ENCODE peak calls at places on chromosomes 1 and 21, in five cellular contexts. A, T, E, G and D are unnamed samples.

GRCh38 chr1:217191441-217191840 is 439.4 kb downstream of the GPATCH2 start:
- DNase-seq in T (no peak), G (no peak), E (peak), A (no peak), D (no peak)

GRCh38 chr1:176479920-176480319 is 16.9 kb downstream of the PAPPA2 start:
- DNase-seq in G (no peak), T (no peak), E (no peak), A (no peak), D (no peak)

GRCh38 chr1:228402638-228403025 is 4.0 kb downstream of the TRIM11 start:
- DNase-seq in G (no peak), E (no peak), T (no peak), A (no peak), D (no peak)

GRCh38 chr1:85581802-85582686 is 1.5 kb downstream of the CCN1 start:
- DNase-seq in T (no peak), A (peak), E (peak), G (no peak), D (no peak)

GRCh38 chr1:155086182-155086741 is 7.6 kb downstream of the EFNA3 start:
- DNase-seq in A (no peak), G (no peak), E (no peak), T (no peak), D (peak)

GRCh38 chr1:59366352-59366751 is 69.5 kb downstream of the FGGY start:
- DNase-seq in E (peak), T (no peak), G (no peak), A (no peak), D (no peak)

GRCh38 chr1:167904641-167905040 is 9.3 kb downstream of the ADCY10 start:
- DNase-seq in A (no peak), G (no peak), T (no peak), E (peak), D (no peak)

GRCh38 chr1:161267332-161267731 is 8.8 kb downstream of the PCP4L1 start:
- DNase-seq in G (no peak), E (no peak), A (no peak), T (no peak), D (no peak)

GRCh38 chr1:180912211-180912800 is 391 bp upstream of the KIAA1614 start:
- DNase-seq in E (peak), G (no peak), A (no peak), T (no peak), D (no peak)

GRCh38 chr1:209587778-209588177 is 4.3 kb downstream of the CAMK1G start:
- DNase-seq in A (no peak), T (no peak), E (no peak), G (no peak), D (no peak)

GRCh38 chr1:118360817-118361216 is 175.8 kb upstream of the SPAG17 start:
- DNase-seq in A (no peak), E (no peak), T (no peak), G (no peak), D (no peak)

GRCh38 chr1:201108614-201109013 is 3.6 kb downstream of the CACNA1S start:
- DNase-seq in E (no peak), T (no peak), G (no peak), A (no peak), D (no peak)

GRCh38 chr1:84758968-84759491 is 68.8 kb upstream of the SSX2IP start:
- DNase-seq in A (no peak), E (no peak), T (no peak), G (no peak), D (no peak)

GRCh38 chr1:21319447-21320407 is 29.5 kb upstream of the ECE1 start:
- DNase-seq in G (no peak), T (no peak), E (no peak), A (no peak), D (no peak)

GRCh38 chr21:39927304-39927886 is 60.2 kb downstream of the PCP4 start:
- DNase-seq in E (no peak), A (no peak), T (no peak), G (no peak), D (no peak)

GRCh38 chr1:93659805-93660479 is 21.7 kb downstream of the BCAR3 start:
- DNase-seq in G (no peak), T (no peak), A (no peak), E (no peak), D (no peak)

GRCh38 chr1:19809044-19809750 is 5.9 kb downstream of the RNF186 start:
- DNase-seq in A (no peak), E (no peak), T (no peak), G (no peak), D (no peak)

GRCh38 chr1:229370601-229371021 is 27.8 kb upstream of the CCSAP start:
- DNase-seq in G (no peak), A (no peak), T (no peak), E (no peak), D (no peak)

GRCh38 chr1:54564312-54565112 is 16.5 kb downstream of the ACOT11 start:
- DNase-seq in G (no peak), E (no peak), A (no peak), T (no peak), D (no peak)

GRCh38 chr1:78237364-78237916 is 191.7 kb downstream of the GIPC2 start:
- DNase-seq in G (no peak), T (no peak), E (no peak), A (no peak), D (no peak)

GRCh38 chr1:56584910-56585528 is 5.7 kb upstream of the PLPP3 start:
- DNase-seq in A (peak), T (no peak), E (no peak), G (no peak), D (no peak)

GRCh38 chr1:24896176-24896575 is 33.9 kb downstream of the RUNX3 start:
- DNase-seq in G (no peak), A (no peak), T (no peak), E (no peak), D (no peak)

GRCh38 chr1:29122662-29122986 is 1.1 kb downstream of the TMEM200B start:
- DNase-seq in T (peak), G (no peak), E (peak), A (peak), D (peak)

GRCh38 chr1:185156321-185156853 is 366 bp downstream of the TRMT1L start:
- DNase-seq in G (no peak), E (no peak), T (no peak), A (no peak), D (peak)

GRCh38 chr1:110210604-110211502 is 739 bp downstream of the KCNC4 start:
- DNase-seq in E (no peak), A (no peak), T (no peak), G (no peak), D (peak)

GRCh38 chr1:112956503-112957132 is 622 bp upstream of the SLC16A1 start:
- DNase-seq in A (no peak), E (peak), G (no peak), T (no peak), D (peak)

GRCh38 chr21:32334980-32335471 is 36.4 kb downstream of the MRAP start:
- DNase-seq in T (no peak), A (no peak), G (no peak), E (no peak), D (no peak)

GRCh38 chr1:55885619-55886018 is 670.5 kb upstream of the USP24 start:
- DNase-seq in E (no peak), G (no peak), T (no peak), A (no peak), D (no peak)

GRCh38 chr1:51316113-51316763 is 14.1 kb downstream of the TTC39A start:
- DNase-seq in G (no peak), T (no peak), E (no peak), A (no peak), D (no peak)

GRCh38 chr1:119594386-119594785 is 53.7 kb downstream of the ZNF697 start:
- DNase-seq in T (no peak), A (no peak), E (peak), G (no peak), D (no peak)

GRCh38 chr21:15007716-15008296 is 57.0 kb downstream of the NRIP1 start:
- DNase-seq in T (no peak), E (no peak), G (no peak), A (no peak), D (no peak)

GRCh38 chr1:5847013-5847654 is 145.1 kb downstream of the NPHP4 start:
- DNase-seq in T (no peak), A (no peak), E (no peak), G (no peak), D (no peak)

GRCh38 chr1:162701286-162701685 is 69.0 kb downstream of the DDR2 start:
- DNase-seq in G (no peak), T (no peak), A (no peak), E (no peak), D (no peak)

GRCh38 chr1:112935474-112936289 is 20.3 kb downstream of the SLC16A1 start:
- DNase-seq in G (no peak), A (no peak), E (peak), T (no peak), D (no peak)

GRCh38 chr1:118185083-118185899 is at the start of gene SPAG17:
- DNase-seq in A (no peak), G (no peak), T (no peak), E (peak), D (peak)

DNA sequence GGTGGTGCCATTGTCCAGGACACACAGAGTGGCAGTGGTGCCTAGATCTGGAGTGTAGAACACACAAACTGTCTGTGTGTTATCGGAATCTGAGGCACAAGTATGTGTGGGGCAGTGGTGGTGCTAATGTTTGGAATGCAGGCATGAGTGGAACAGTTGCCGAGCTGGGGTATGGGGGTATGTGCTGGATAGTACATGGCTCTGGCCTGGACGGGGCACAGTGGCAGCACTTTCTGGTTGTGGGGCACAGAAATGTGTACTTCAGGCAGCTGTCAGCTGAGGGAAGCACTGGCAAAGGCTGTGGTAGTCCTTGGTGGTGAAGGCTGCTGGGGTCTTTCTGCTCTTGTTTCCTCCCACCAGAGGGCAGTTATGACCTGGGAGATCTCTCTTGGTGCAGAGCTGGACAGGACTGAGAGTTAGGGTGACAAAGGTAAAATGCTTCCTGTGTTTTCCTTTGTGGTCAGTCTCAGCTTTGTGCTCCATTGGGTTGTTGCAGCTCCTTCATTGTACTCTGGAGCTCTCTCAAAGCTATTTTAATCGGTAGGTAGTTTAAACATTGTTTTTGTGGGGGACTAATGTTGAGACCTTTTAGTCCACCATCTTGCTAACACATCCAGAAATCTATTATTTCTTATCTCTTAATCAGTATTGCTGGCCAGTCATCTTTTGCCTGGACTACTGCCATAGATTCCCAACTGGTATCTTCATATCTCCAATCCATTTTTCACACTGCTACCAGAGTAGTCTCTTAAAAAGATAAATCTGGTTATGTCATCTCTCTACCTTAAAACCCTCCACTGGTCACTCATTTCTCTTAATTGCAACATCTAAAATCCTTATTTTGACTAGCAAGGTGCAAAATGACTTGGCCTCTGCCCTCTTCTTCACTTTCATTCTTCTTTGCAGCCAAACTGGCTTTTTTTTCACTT is 83.9 kb upstream of the NBPF4 start:
- DNase-seq in T (no peak), A (no peak), E (no peak), G (no peak), D (no peak)
- TF ChIP-seq CTCF in T (no peak), A (no peak), E (no peak), G (no peak), D (no peak)

GRCh38 chr1:188669715-188670114 is 1807.9 kb downstream of the BRINP3 start:
- DNase-seq in A (peak), G (no peak), E (no peak), T (no peak), D (no peak)
- TF ChIP-seq CTCF in A (no peak), G (no peak), E (no peak), T (no peak), D (no peak)

GRCh38 chr1:90724361-90724760 is 7.3 kb upstream of the BARHL2 start:
- DNase-seq in T (no peak), G (no peak), A (no peak), E (no peak), D (no peak)

GRCh38 chr1:90725341-90725960 is 8.3 kb upstream of the BARHL2 start:
- DNase-seq in A (no peak), E (no peak), G (no peak), T (no peak), D (no peak)

GRCh38 chr1:90724926-90725325 is 7.8 kb upstream of the BARHL2 start:
- DNase-seq in A (no peak), E (no peak), G (no peak), T (no peak), D (no peak)

GRCh38 chr1:90722874-90723273 is 5.8 kb upstream of the BARHL2 start:
- DNase-seq in E (no peak), G (no peak), A (no peak), T (no peak), D (no peak)

DNA sequence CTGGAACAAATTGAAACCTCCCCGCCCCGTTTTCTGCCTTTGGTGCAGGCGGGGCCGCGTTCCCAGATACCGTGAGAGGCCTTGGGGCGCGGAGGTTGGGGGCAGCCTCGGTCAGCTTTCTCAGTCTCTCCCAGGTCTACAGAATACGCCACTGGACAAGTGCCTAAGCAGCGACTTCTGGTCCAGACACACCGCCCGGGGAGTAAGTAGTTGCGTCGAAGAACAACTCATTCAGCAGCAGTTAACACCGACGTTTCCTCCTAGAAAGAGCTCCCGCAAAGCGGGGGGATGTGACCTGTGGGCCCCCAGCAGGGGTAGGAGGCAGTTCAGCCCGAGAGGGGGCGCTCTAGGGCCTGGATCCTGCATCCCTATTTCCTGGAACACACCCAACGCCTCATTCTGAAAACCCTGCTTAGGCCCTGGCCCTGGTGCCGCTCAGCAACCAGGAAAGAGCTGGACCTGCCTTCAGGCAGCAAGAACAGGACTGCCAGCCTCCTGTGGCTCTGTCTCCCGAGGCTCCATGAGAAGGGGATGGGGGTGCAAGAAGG is 6.5 kb upstream of the BARHL2 start:
- DNase-seq in E (no peak), G (no peak), A (no peak), T (no peak), D (no peak)
- TF ChIP-seq CTCF in E (no peak), G (no peak), A (no peak), T (no peak), D (no peak)

GRCh38 chr1:3731951-3732746 is 20.1 kb upstream of the CCDC27 start:
- DNase-seq in T (no peak), G (no peak), A (no peak), E (no peak), D (no peak)

GRCh38 chr1:3731543-3731942 is 20.7 kb upstream of the CCDC27 start:
- DNase-seq in T (no peak), A (no peak), E (no peak), G (no peak), D (no peak)

GRCh38 chr1:3733603-3734591 is 18.4 kb upstream of the CCDC27 start:
- DNase-seq in A (no peak), G (no peak), T (no peak), E (no peak), D (no peak)

GRCh38 chr1:3734602-3735001 is 17.6 kb upstream of the CCDC27 start:
- DNase-seq in G (no peak), A (no peak), E (no peak), T (no peak), D (no peak)

GRCh38 chr1:3732747-3733602 is 19.3 kb upstream of the CCDC27 start:
- DNase-seq in A (no peak), G (no peak), T (no peak), E (no peak), D (no peak)
- TF ChIP-seq CTCF in A (no peak), G (no peak), T (no peak), E (no peak), D (no peak)

GRCh38 chr1:16903458-16903796 is 7.6 kb downstream of the RNU1-2 start:
- DNase-seq in G (no peak), E (no peak), A (no peak), T (no peak), D (no peak)

GRCh38 chr1:16904560-16905111 is 8.9 kb downstream of the RNU1-2 start:
- DNase-seq in G (peak), E (peak), A (peak), T (peak), D (peak)

GRCh38 chr1:16903054-16903453 is 7.3 kb downstream of the RNU1-2 start:
- DNase-seq in A (no peak), T (no peak), E (no peak), G (no peak), D (no peak)

GRCh38 chr1:16905112-16905855 is 9.5 kb downstream of the RNU1-2 start:
- DNase-seq in T (no peak), A (peak), G (no peak), E (peak), D (peak)

DNA sequence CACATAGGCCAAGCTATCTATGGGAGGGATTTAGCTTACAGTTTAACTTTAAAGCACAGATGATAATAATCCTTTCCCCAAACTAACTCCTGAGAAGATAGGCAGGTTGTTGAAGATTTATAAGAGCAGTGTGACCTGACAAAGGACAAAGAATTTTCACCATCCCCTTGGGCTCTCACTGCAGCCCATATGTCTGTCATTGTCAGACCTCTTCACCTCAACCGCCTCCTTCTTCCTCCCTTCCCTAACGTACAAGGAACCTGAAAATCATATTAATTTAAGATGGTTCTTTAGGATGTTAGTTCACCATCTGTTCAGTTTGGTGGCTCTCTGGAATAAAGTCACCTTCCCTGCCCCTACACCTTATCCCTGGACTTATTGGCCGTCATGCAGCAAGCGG is 5.0 kb downstream of the RNU1-2 start:
- DNase-seq in E (no peak), A (no peak), G (no peak), T (no peak), D (no peak)
- TF ChIP-seq CTCF in E (no peak), A (peak), G (no peak), T (no peak), D (peak)

GRCh38 chr1:150160964-150161626 is 11.4 kb downstream of the PLEKHO1 start:
- DNase-seq in E (no peak), A (no peak), G (no peak), T (no peak), D (no peak)
- TF ChIP-seq CTCF in E (no peak), A (no peak), G (no peak), T (no peak), D (no peak)

GRCh38 chr1:12407050-12407961 is 177.5 kb downstream of the VPS13D start:
- DNase-seq in A (peak), G (no peak), T (no peak), E (no peak), D (no peak)
- TF ChIP-seq CTCF in A (peak), G (peak), T (peak), E (peak), D (peak)

GRCh38 chr1:60947367-60947766 is 135.0 kb upstream of the NFIA start:
- DNase-seq in A (no peak), T (no peak), E (no peak), G (no peak), D (no peak)
- TF ChIP-seq CTCF in A (no peak), T (no peak), E (no peak), G (no peak), D (no peak)

GRCh38 chr1:247747616-247748015 is 325 bp downstream of the OR14A2 start:
- DNase-seq in A (no peak), E (no peak), G (no peak), T (no peak), D (no peak)
- TF ChIP-seq CTCF in A (no peak), E (no peak), G (no peak), T (no peak), D (no peak)